ENCODE peak calls at places on chromosomes 16 and 17, in seven cellular contexts. M is colonic mucosa, L is heart left ventricle, F is IMR-90, T is HCT116, Q is psoas muscle, Y is ovary. V is an unnamed sample.

GRCh38 chr17:21283482-21284318 is 811 bp upstream of the MAP2K3 start:
- DNase-seq in T (peak; percentile 22), M (no peak), L (no peak), Q (peak; percentile 62), F (peak; percentile 73), Y (peak; percentile 66), V (no peak)

GRCh38 chr17:31074772-31075538 is 19.8 kb upstream of the NF1 start:
- DNase-seq in F (peak; percentile 75), Q (no peak), L (no peak), T (no peak), Y (no peak), M (no peak), V (no peak)

GRCh38 chr17:2335726-2336214 is 487 bp downstream of the TSR1 start:
- DNase-seq in F (no peak), M (peak; percentile 32), T (no peak), Q (no peak), L (no peak), Y (peak; percentile 42), V (no peak)

GRCh38 chr17:67013891-67014290 is 30.5 kb upstream of the CACNG1 start:
- DNase-seq in L (no peak), T (no peak), M (no peak), Q (no peak), F (no peak), Y (no peak), V (no peak)

GRCh38 chr16:80260906-80261311 is 279.9 kb upstream of the DYNLRB2 start:
- DNase-seq in Q (no peak), M (peak; percentile 66), T (no peak), L (no peak), Y (no peak), F (peak; percentile 13), V (no peak)

GRCh38 chr17:81258292-81258691 is 19.2 kb downstream of the NDUFAF8 start:
- DNase-seq in T (no peak), Q (no peak), F (no peak), L (no peak), Y (no peak), M (no peak), V (no peak)

GRCh38 chr16:54359086-54359485 is 72.5 kb upstream of the IRX3 start:
- DNase-seq in Y (no peak), T (no peak), F (no peak), M (no peak), Q (no peak), L (no peak), V (no peak)

GRCh38 chr17:82783498-82783897 is 31.6 kb downstream of the TBCD start:
- DNase-seq in Q (no peak), L (no peak), Y (no peak), F (no peak), T (no peak), M (no peak), V (peak; percentile 38)

GRCh38 chr17:68325961-68326360 is 34.7 kb downstream of the ARSG start:
- DNase-seq in L (no peak), F (no peak), M (no peak), T (no peak), Q (no peak), Y (no peak), V (no peak)

GRCh38 chr16:53510704-53511070 is 7.7 kb upstream of the AKTIP start:
- DNase-seq in M (no peak), L (no peak), T (no peak), F (no peak), Q (no peak), Y (no peak), V (no peak)

GRCh38 chr16:17417740-17418139 is 53.0 kb downstream of the XYLT1 start:
- DNase-seq in F (no peak), T (no peak), Y (peak; percentile 51), M (peak; percentile 50), Q (no peak), L (no peak), V (no peak)

GRCh38 chr17:81917565-81918332 is at the start of gene SIRT7:
- DNase-seq in F (peak; percentile 58), T (peak; percentile 39), Q (peak; percentile 74), M (peak; percentile 79), Y (peak; percentile 82), L (peak; percentile 92), V (peak; percentile 80)

GRCh38 chr17:4576729-4577322 is 7.5 kb upstream of the SMTNL2 start:
- DNase-seq in Q (no peak), L (no peak), T (no peak), Y (no peak), M (no peak), F (no peak), V (no peak)

GRCh38 chr17:17401271-17401781 is 75.5 kb upstream of the MED9 start:
- DNase-seq in Y (no peak), T (peak; percentile 31), Q (no peak), M (no peak), L (peak; percentile 66), F (no peak), V (no peak)
- TF ChIP-seq CTCF in Y (no peak), T (peak; percentile 39), Q (no peak), M (no peak), L (no peak), F (peak; percentile 5), V (no peak)

GRCh38 chr17:8002646-8003593 is 505 bp downstream of the GUCY2D start:
- DNase-seq in Q (no peak), M (no peak), F (no peak), T (no peak), L (no peak), Y (no peak), V (no peak)

GRCh38 chr17:8005357-8005756 is 2.9 kb downstream of the GUCY2D start:
- DNase-seq in Q (no peak), T (no peak), F (no peak), L (no peak), M (no peak), Y (no peak), V (no peak)

GRCh38 chr17:8004899-8005298 is 2.5 kb downstream of the GUCY2D start:
- DNase-seq in M (no peak), T (no peak), Q (no peak), Y (no peak), L (no peak), F (peak; percentile 79), V (no peak)

GRCh38 chr17:8003594-8004181 is 1.3 kb downstream of the GUCY2D start:
- DNase-seq in L (no peak), M (no peak), Q (no peak), T (no peak), F (no peak), Y (no peak), V (no peak)

DNA sequence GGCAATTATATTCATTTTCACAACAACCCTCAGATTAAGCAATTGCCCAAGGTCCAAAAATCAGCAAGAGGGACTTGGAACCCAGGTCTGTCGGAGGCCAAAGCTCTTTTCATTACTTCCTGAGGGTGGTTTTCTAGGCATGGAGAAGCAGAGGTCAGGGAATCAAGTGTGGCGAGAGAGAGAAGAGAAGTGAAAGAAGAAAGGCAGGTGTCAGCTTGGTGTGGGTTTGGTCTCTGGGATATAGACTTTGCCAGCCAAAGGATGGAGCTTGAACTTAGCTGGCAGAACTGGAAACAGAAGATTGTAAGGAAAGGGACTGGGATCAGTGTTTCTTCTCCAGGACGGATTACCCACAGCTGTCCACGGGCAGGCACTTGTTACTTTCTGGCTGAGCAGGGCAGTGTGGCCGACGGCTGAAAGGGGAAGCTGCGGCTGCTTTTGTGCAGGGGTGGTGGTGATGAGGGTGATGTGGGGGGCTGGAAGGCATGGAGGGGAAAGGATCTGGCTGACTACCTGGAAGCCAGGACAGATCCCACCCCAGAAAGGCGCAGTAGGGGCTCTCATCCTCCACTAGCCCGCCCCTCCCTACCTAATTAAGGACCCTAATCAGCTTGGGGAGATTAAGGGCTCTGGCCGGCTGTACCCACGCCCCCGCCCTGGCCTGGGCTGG is at the start of gene GUCY2D:
- DNase-seq in Q (no peak), M (no peak), F (no peak), Y (no peak), T (no peak), L (no peak), V (no peak)
- H3K4me3 ChIP-seq in Q (peak within 1 kb of the TSS; percentile 56), M (no peak within 1 kb of the TSS), F (no peak within 1 kb of the TSS), Y (no peak within 1 kb of the TSS), T (no peak within 1 kb of the TSS), L (peak within 1 kb of the TSS; percentile 33), V (peak within 1 kb of the TSS; percentile 45)

GRCh38 chr17:40815381-40815780 is 7.0 kb downstream of the KRT10 start:
- DNase-seq in L (no peak), F (no peak), M (no peak), T (no peak), Q (no peak), Y (no peak), V (no peak)

GRCh38 chr17:40812639-40813038 is 9.8 kb downstream of the KRT10 start:
- DNase-seq in Q (no peak), T (no peak), L (no peak), Y (no peak), F (no peak), M (no peak), V (no peak)

GRCh38 chr17:40816569-40816968 is 5.8 kb downstream of the KRT10 start:
- DNase-seq in T (no peak), F (no peak), L (no peak), Q (no peak), M (no peak), Y (no peak), V (no peak)

GRCh38 chr17:40810505-40810904 is 10.7 kb upstream of the KRT28 start:
- DNase-seq in T (no peak), F (peak; percentile 67), Y (no peak), Q (no peak), L (no peak), M (no peak), V (no peak)

DNA sequence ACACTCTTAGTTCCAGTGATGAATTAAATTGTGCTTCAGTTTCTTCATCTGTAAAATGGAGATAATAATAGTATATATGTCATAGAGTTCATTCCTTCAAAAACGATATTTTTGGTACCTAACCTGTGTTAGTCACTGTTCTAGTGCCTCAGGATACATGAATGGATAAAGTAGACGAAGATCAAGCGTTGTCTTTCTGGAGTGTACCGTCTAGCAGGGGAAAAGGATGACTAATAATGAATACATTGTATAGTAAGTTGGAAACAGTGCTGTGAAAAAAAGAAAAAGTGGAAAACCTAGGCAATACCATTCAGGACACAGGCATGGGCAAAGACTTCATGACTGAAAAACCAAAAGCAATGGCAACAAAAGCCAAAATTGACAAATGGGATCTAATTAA is 8.6 kb downstream of the KRT10 start:
- DNase-seq in Q (no peak), T (no peak), Y (no peak), L (no peak), F (peak; percentile 47), M (no peak), V (no peak)
- H3K27me3 ChIP-seq in Q (no peaks in the 10 kb centered on the region), T (no peaks in the 10 kb centered on the region), Y (no peaks in the 10 kb centered on the region), L (no peaks in the 10 kb centered on the region), F (no peaks in the 10 kb centered on the region), M (peaks cover 12% of the 10 kb centered on the region), V (peaks cover 13% of the 10 kb centered on the region)

GRCh38 chr17:75270966-75271232 is at the start of gene MIF4GD:
- DNase-seq in M (no peak), Q (no peak), Y (no peak), T (no peak), L (no peak), F (peak; percentile 54), V (no peak)

GRCh38 chr17:75268931-75269330 is 2.1 kb downstream of the MIF4GD start:
- DNase-seq in F (no peak), L (no peak), M (no peak), Y (no peak), T (no peak), Q (no peak), V (no peak)

GRCh38 chr17:75271233-75271954 is 363 bp upstream of the MIF4GD start:
- DNase-seq in Q (peak; percentile 87), Y (peak; percentile 78), M (peak; percentile 77), F (no peak), L (peak; percentile 92), T (no peak), V (peak; percentile 70)

GRCh38 chr17:75271955-75272847 is 1.2 kb upstream of the MIF4GD start:
- DNase-seq in M (no peak), L (peak; percentile 76), F (peak; percentile 65), Y (no peak), Q (peak; percentile 43), T (no peak), V (peak; percentile 77)

GRCh38 chr17:75270218-75270965 is 639 bp downstream of the MIF4GD start:
- DNase-seq in F (peak; percentile 76), T (peak; percentile 69), L (peak; percentile 82), Q (peak; percentile 82), Y (peak; percentile 67), M (peak; percentile 73), V (peak; percentile 74)
- TF ChIP-seq CTCF in F (peak; percentile 63), T (peak; percentile 40), L (peak; percentile 20), Q (peak; percentile 8), Y (no peak), M (peak; percentile 33), V (no peak)